ENCODE peak calls at places on chromosomes 7 and 10, in nine cellular contexts. I is GM23248; J is CD4-positive, alpha-beta T cell; S is lower lobe of right lung; B is dorsolateral prefrontal cortex; M is kidney; U is neural progenitor cell; Y is PC-9; L is adrenal gland. A is an unnamed sample.

GRCh38 chr7:48089415-48089975 is 430 bp downstream of the UPP1 start:
- DNase-seq in I (peak; percentile 52), J (peak; percentile 60), S (peak; percentile 84), B (no peak), M (peak; percentile 95), U (no peak), Y (no peak), L (no peak), A (no peak)

GRCh38 chr10:44051584-44052385 is 333.1 kb downstream of the CXCL12 start:
- DNase-seq in I (peak; percentile 87), J (no peak), S (no peak), B (no peak), M (no peak), U (no peak), Y (no peak), L (peak; percentile 91), A (peak; percentile 10)

GRCh38 chr10:5518143-5518542 is 6.6 kb upstream of the CALML3 start:
- DNase-seq in I (no peak), J (no peak), S (no peak), B (no peak), M (no peak), U (no peak), Y (no peak), L (no peak), A (no peak)

GRCh38 chr7:143327903-143328302 is 12.0 kb downstream of the CLCN1 start:
- DNase-seq in I (no peak), J (no peak), S (no peak), B (no peak), M (no peak), U (no peak), Y (no peak), L (no peak), A (no peak)

GRCh38 chr7:84085147-84085546 is 109.4 kb downstream of the SEMA3A start:
- DNase-seq in I (peak; percentile 54), J (no peak), S (no peak), B (no peak), M (no peak), U (no peak), Y (no peak), L (no peak), A (peak; percentile 7)

GRCh38 chr10:93071177-93071472 is 2.6 kb upstream of the CYP26A1 start:
- DNase-seq in I (no peak), J (no peak), S (no peak), B (no peak), M (peak; percentile 42), U (no peak), Y (no peak), L (no peak), A (no peak)

GRCh38 chr7:94161476-94161875 is 157.3 kb upstream of the BET1 start:
- DNase-seq in I (no peak), J (no peak), S (no peak), B (no peak), M (no peak), U (no peak), Y (no peak), L (no peak), A (no peak)

GRCh38 chr10:129963831-129964501 is at the start of gene EBF3:
- DNase-seq in I (peak; percentile 83), J (peak; percentile 14), S (peak; percentile 54), B (no peak), M (peak; percentile 92), U (peak; percentile 96), Y (no peak), L (peak; percentile 55), A (peak; percentile 49)

GRCh38 chr7:158355456-158356065 is 232.1 kb downstream of the PTPRN2 start:
- DNase-seq in I (peak; percentile 24), J (no peak), S (no peak), B (peak; percentile 27), M (peak; percentile 11), U (peak; percentile 51), Y (no peak), L (peak; percentile 29), A (no peak)

GRCh38 chr7:141706394-141707064 is 1.6 kb upstream of the WEE2 start:
- DNase-seq in I (no peak), J (no peak), S (no peak), B (no peak), M (no peak), U (no peak), Y (no peak), L (no peak), A (no peak)

GRCh38 chr10:114611617-114612016 is 46.5 kb downstream of the ABLIM1 start:
- DNase-seq in I (no peak), J (no peak), S (no peak), B (no peak), M (no peak), U (no peak), Y (no peak), L (no peak), A (no peak)

GRCh38 chr7:130996841-130997231 is 262.8 kb upstream of the KLF14 start:
- DNase-seq in I (peak; percentile 52), J (no peak), S (peak; percentile 56), B (no peak), M (peak; percentile 81), U (no peak), Y (peak; percentile 81), L (no peak), A (no peak)

GRCh38 chr7:121485457-121486243 is 89.5 kb upstream of the FAM3C start:
- DNase-seq in I (peak; percentile 32), J (no peak), S (no peak), B (peak; percentile 54), M (no peak), U (no peak), Y (no peak), L (peak; percentile 57), A (no peak)
- H3K27ac ChIP-seq in I (no peak overlapping the region), J (no peak overlapping the region), S (no peak overlapping the region), B (peak overlapping the region; percentile 28), M (no peak overlapping the region), U (no peak overlapping the region), Y (no peak overlapping the region), L (no peak overlapping the region), A (peak overlapping the region; percentile 46)

GRCh38 chr10:91804126-91804510 is 5.9 kb downstream of the TNKS2 start:
- DNase-seq in I (no peak), J (no peak), S (no peak), B (no peak), M (no peak), U (no peak), Y (no peak), L (no peak), A (no peak)
- H3K27ac ChIP-seq in I (no peak overlapping the region), J (no peak overlapping the region), S (no peak overlapping the region), B (no peak overlapping the region), M (no peak overlapping the region), U (no peak overlapping the region), Y (no peak overlapping the region), L (no peak overlapping the region), A (no peak overlapping the region)

GRCh38 chr7:42742321-42742720 is 169.5 kb downstream of the C7orf25 start:
- DNase-seq in I (no peak), J (no peak), S (no peak), B (no peak), M (no peak), U (no peak), Y (no peak), L (no peak), A (no peak)

GRCh38 chr7:42736931-42737330 is 174.9 kb downstream of the C7orf25 start:
- DNase-seq in I (peak; percentile 18), J (no peak), S (no peak), B (no peak), M (no peak), U (peak; percentile 16), Y (no peak), L (no peak), A (peak; percentile 21)

GRCh38 chr7:42744746-42745145 is 167.1 kb downstream of the C7orf25 start:
- DNase-seq in I (no peak), J (no peak), S (no peak), B (no peak), M (no peak), U (no peak), Y (no peak), L (no peak), A (no peak)

GRCh38 chr7:42739591-42739990 is 172.3 kb downstream of the C7orf25 start:
- DNase-seq in I (peak; percentile 53), J (no peak), S (no peak), B (no peak), M (no peak), U (no peak), Y (no peak), L (no peak), A (no peak)

GRCh38 chr7:42740410-42740809 is 171.5 kb downstream of the C7orf25 start:
- DNase-seq in I (no peak), J (no peak), S (no peak), B (no peak), M (no peak), U (no peak), Y (no peak), L (no peak), A (no peak)
- H3K27ac ChIP-seq in I (no peak overlapping the region), J (no peak overlapping the region), S (no peak overlapping the region), B (no peak overlapping the region), M (no peak overlapping the region), U (no peak overlapping the region), Y (no peak overlapping the region), L (no peak overlapping the region), A (no peak overlapping the region)

DNA sequence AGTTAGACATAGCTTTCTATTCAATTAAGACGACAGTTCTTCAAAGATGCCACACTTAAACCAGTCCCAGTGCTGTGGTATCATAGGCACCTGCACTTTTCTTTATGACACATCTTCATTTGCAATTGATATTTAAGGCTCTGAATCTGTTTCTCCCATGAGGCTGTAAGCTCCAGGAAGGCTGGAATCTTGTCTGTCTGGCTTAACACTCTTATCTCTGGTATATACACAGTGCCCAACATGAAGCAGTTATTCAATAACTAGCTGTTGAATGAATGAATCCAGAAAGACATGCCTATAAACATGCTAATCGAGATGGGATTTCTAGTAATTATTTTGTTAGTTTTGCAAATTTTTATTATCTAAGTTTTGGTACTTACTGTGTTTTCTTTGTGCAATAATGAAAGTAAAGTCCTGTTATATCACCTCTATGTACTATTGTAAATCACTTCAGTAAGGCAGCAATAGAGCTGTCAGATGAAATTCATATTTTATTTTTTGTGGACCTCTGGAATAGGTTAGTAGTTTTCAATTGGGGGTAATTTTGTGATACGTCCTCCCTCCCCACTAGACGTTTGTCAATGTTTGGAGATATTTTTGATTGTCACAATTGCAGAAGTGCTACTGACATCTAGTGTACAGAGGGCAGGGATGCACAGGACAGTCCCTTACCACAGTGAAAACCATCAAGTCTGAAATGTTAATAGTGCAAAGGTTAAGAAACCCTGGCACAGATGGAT is 51.3 kb upstream of the STEAP4 start:
- DNase-seq in I (peak; percentile 13), J (no peak), S (no peak), B (no peak), M (no peak), U (no peak), Y (no peak), L (peak; percentile 53), A (peak; percentile 33)
- H3K27ac ChIP-seq in I (no peak overlapping the region), J (no peak overlapping the region), S (no peak overlapping the region), B (no peak overlapping the region), M (no peak overlapping the region), U (no peak overlapping the region), Y (no peak overlapping the region), L (no peak overlapping the region), A (no peak overlapping the region)

DNA sequence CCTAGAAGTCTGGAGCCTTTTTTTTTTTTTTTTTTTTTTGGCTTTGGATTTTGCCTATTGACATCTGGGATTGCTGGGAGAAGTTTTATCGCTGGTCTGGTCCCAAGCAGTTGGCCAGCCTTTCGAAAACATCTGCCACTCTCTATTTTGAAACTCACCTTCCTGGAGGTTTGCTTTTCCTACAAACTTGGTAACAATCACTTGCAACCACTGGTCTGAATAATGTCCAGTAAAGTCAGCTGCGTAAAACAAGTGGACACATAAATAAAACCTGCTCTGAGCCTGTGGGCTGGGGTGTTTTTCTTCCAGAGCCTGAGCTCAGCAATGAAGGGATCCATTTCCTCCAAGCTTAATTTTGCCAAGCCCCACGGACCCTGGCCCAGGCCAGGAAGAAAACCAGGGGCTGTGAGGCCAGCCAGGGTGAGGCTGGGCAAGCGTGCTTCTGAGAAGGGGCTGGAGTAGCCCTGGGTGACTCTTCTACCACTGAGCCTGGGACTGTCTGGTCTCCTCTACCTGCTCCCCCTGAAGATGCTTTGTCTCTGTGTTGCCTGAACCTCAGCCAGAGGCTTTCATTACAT is 202.2 kb downstream of the GFRA1 start:
- DNase-seq in I (no peak), J (no peak), S (no peak), B (no peak), M (no peak), U (no peak), Y (no peak), L (no peak), A (no peak)
- H3K27ac ChIP-seq in I (no peak overlapping the region), J (no peak overlapping the region), S (no peak overlapping the region), B (no peak overlapping the region), M (no peak overlapping the region), U (no peak overlapping the region), Y (no peak overlapping the region), L (no peak overlapping the region), A (no peak overlapping the region)

A was measured in RWPE1.